ENCODE peak calls at places on chromosomes 13 and 19, in eight cellular contexts. A is Panc1, C is vagina, Y is A549, W is heart right ventricle, S is pancreas, E is ovary, O is IMR-90. L is an unnamed sample.
A peak's percentile ranks its signal among the peaks of the same experiment; 100 is the strongest.

GRCh38 chr19:10209305-10209704 is 14.6 kb upstream of the DNMT1 start:
- DNase-seq in S (no peak), A (no peak), E (no peak), C (no peak), O (peak; percentile 87), W (no peak), Y (no peak), L (no peak)

GRCh38 chr13:106573855-106574254 is 5.9 kb upstream of the ARGLU1 start:
- DNase-seq in A (no peak), C (no peak), W (no peak), S (no peak), O (peak; percentile 15), Y (no peak), E (peak; percentile 63), L (peak; percentile 62)

GRCh38 chr13:51818771-51819511 is 15.0 kb upstream of the DHRS12 start:
- DNase-seq in O (peak; percentile 53), W (no peak), C (no peak), A (no peak), E (no peak), S (no peak), Y (no peak), L (peak; percentile 80)

GRCh38 chr13:42102961-42103688 is 54.7 kb downstream of the DGKH start:
- DNase-seq in C (no peak), O (peak; percentile 57), E (no peak), S (no peak), W (no peak), A (no peak), Y (no peak), L (no peak)

GRCh38 chr13:97125051-97125809 is 96.9 kb upstream of the MBNL2 start:
- DNase-seq in O (peak; percentile 74), S (no peak), C (no peak), Y (no peak), E (no peak), W (no peak), A (no peak), L (peak; percentile 67)

GRCh38 chr19:38004505-38005223 is 97.7 kb downstream of the SIPA1L3 start:
- DNase-seq in W (peak; percentile 64), Y (peak; percentile 91), O (peak; percentile 98), S (peak; percentile 42), E (peak; percentile 71), A (peak; percentile 58), C (no peak), L (peak; percentile 91)

GRCh38 chr13:29852464-29853054 is 2.1 kb upstream of the UBL3 start:
- DNase-seq in S (no peak), E (no peak), C (no peak), A (no peak), O (peak; percentile 30), Y (no peak), W (no peak), L (no peak)

GRCh38 chr19:42568006-42568405 is 26.7 kb downstream of the CEACAM8 start:
- DNase-seq in S (no peak), A (no peak), W (no peak), C (no peak), Y (no peak), E (no peak), O (no peak), L (no peak)

GRCh38 chr13:62879071-62879470 is 1463.4 kb upstream of the PCDH20 start:
- DNase-seq in E (no peak), C (no peak), S (no peak), Y (no peak), W (no peak), A (no peak), O (peak; percentile 77), L (no peak)

GRCh38 chr13:40052954-40053353 is 397.5 kb downstream of the COG6 start:
- DNase-seq in A (no peak), O (no peak), W (no peak), E (no peak), Y (no peak), S (no peak), C (no peak), L (no peak)

GRCh38 chr13:32017449-32017848 is 14.1 kb upstream of the FRY start:
- DNase-seq in C (no peak), E (no peak), S (no peak), W (no peak), A (no peak), O (no peak), Y (no peak), L (no peak)

GRCh38 chr19:43316591-43317319 is 36.7 kb upstream of the CD177 start:
- DNase-seq in O (peak; percentile 45), C (no peak), A (peak; percentile 5), W (no peak), E (no peak), S (no peak), Y (peak; percentile 32), L (no peak)

GRCh38 chr13:33723772-33724435 is 94.0 kb upstream of the RFC3 start:
- DNase-seq in C (no peak), A (peak; percentile 45), W (peak; percentile 27), O (peak; percentile 85), E (peak; percentile 63), S (peak; percentile 61), Y (peak; percentile 30), L (peak; percentile 84)

GRCh38 chr13:24348797-24349515 is 39.6 kb downstream of the C1QTNF9 start:
- DNase-seq in C (no peak), W (no peak), O (no peak), Y (no peak), E (no peak), A (no peak), S (peak; percentile 87), L (no peak)

GRCh38 chr19:47229674-47230121 is 1.3 kb downstream of the BBC3 start:
- DNase-seq in A (no peak), E (no peak), Y (no peak), C (no peak), O (peak; percentile 37), W (no peak), S (no peak), L (no peak)

GRCh38 chr13:23695711-23696512 is 125.7 kb downstream of the TNFRSF19 start:
- DNase-seq in E (no peak), Y (no peak), S (no peak), A (no peak), O (no peak), C (no peak), W (peak; percentile 51), L (no peak)

GRCh38 chr13:38053896-38054295 is 184.3 kb upstream of the TRPC4 start:
- DNase-seq in S (no peak), O (no peak), W (no peak), C (no peak), E (no peak), Y (no peak), A (no peak), L (no peak)
- H3K4me1 ChIP-seq in S (no peaks in the 10 kb centered on the region), O (no peaks in the 10 kb centered on the region), W (no peaks in the 10 kb centered on the region), C (no peaks in the 10 kb centered on the region), E (no peaks in the 10 kb centered on the region), Y (no peaks in the 10 kb centered on the region), A (no peaks in the 10 kb centered on the region), L (no peaks in the 10 kb centered on the region)

DNA sequence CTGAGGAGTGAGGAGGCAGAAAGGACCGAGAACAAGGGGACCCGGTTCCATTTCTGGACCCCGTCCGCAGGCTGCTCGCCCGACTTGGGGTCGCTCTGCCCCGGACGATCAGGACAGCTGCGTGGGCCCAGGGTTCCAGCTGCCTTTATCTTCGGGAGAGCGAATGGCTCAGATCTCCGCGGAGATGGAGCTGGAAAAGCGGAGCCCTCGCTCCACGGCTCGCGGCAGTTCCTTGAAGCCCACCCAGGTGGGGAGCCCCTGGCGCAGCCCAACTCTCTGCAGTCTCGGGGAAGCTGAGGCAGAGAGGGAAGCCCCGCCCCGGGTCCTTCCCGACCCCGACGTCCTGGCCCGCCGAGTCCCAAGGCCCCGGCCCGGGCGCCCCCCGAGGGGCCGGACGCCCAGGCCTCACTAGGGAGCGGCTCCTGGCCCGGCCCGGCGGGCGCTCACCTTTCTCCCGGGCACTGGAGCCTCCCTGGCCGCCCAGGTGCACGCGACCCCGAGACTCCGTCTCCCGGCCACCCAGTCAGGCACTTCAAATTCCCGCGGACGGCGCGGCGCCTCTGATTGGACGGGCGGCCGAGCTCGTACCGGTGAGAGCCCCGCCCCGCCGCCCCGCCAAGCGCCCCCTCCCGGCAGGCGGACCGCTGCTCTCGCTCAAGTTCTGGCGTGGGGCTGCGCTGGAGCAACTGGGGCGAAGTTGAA is 485.7 kb downstream of the UQCRFS1 start:
- DNase-seq in O (no peak), Y (no peak), A (no peak), C (no peak), E (no peak), S (peak; percentile 48), W (peak; percentile 19), L (no peak)
- TF ChIP-seq CTCF in O (no peak), Y (no peak), A (peak; percentile 69), C (no peak), E (no peak), S (no peak), W (peak; percentile 35), L (no peak)

GRCh38 chr19:3669616-3670257 is 30.5 kb downstream of the PIP5K1C start:
- DNase-seq in O (no peak), Y (no peak), S (no peak), C (no peak), W (no peak), E (peak; percentile 61), A (no peak), L (no peak)
- H3K27ac ChIP-seq in O (no peak overlapping the region), Y (no peak overlapping the region), S (no peak overlapping the region), C (peak overlapping the region; percentile 99), W (peak overlapping the region; percentile 96), E (peak overlapping the region; percentile 90), A (no peak overlapping the region), L (peak overlapping the region; percentile 99)

GRCh38 chr19:19409235-19410030 is 4.0 kb downstream of the GATAD2A start:
- DNase-seq in E (no peak), A (no peak), C (no peak), Y (no peak), W (no peak), S (no peak), O (no peak), L (no peak)

GRCh38 chr19:19404879-19405860 is at the start of gene GATAD2A:
- DNase-seq in E (peak; percentile 97), C (no peak), Y (peak; percentile 32), S (peak; percentile 97), A (no peak), O (peak; percentile 89), W (peak; percentile 96), L (peak; percentile 97)

GRCh38 chr19:19405919-19406877 is 723 bp downstream of the GATAD2A start:
- DNase-seq in O (peak; percentile 60), A (no peak), Y (no peak), E (peak; percentile 71), C (no peak), S (peak; percentile 69), W (peak; percentile 61), L (no peak)

GRCh38 chr19:19407640-19407933 is 2.1 kb downstream of the GATAD2A start:
- DNase-seq in Y (no peak), A (no peak), S (no peak), C (no peak), O (no peak), W (no peak), E (no peak), L (no peak)

DNA sequence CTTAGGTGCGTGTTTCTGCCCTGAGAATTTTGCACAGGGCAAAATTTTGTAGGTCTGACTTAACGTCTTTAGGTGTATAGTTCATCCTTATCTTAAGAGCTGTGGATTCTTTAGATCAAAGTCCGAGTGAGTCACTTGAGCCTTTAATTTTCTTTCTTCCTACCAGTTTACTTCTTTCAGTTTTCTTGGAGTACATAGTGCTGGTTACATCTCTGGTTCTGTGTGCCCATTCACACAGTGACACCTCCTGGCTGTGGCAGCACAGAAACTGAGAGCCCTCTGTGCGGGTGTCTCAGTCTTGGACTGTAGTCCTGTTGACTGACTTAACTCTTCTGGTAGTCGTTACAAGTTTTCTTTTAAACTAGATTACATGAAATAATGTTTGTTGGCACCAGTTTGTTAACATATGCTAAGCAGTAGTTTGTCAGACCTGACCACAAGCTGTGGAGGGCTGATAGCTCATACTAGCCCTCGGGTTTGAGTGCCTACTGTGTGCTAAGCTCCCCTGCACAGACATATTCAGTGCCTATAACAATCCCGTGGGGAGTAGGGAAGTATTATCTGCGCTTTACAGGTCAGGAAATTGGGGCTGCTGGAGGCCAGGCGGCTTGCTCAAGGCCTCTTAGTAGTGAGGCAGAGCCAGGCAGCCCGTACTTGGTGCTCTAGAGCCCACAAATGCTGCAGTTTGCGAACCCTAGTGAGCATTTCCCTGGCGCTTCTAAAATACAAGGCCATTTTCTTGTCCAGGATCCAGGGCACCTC is 1.6 kb downstream of the GATAD2A start:
- DNase-seq in A (no peak), W (no peak), O (peak; percentile 45), Y (no peak), S (peak; percentile 48), E (no peak), C (no peak), L (no peak)
- H3K4me1 ChIP-seq in A (peaks cover 32% of the 10 kb centered on the region), W (peaks cover 42% of the 10 kb centered on the region), O (peaks cover 13% of the 10 kb centered on the region), Y (peaks cover 32% of the 10 kb centered on the region), S (peaks cover 31% of the 10 kb centered on the region), E (peaks cover 19% of the 10 kb centered on the region), C (peaks cover 72% of the 10 kb centered on the region), L (no peaks in the 10 kb centered on the region)

L was measured in tibial artery.